ENCODE peak calls at places on chromosome 16, in four cellular contexts. J is neuronal stem cell, P is H9, N is fibroblast of lung. V is an unnamed sample.

GRCh38 chr16:49932943-49933342 is 77.0 kb upstream of the ZNF423 start:
- DNase-seq in J (no peak), P (no peak), N (peak), V (no peak)

GRCh38 chr16:66901626-66902025 is 17.1 kb downstream of the CDH16 start:
- DNase-seq in J (no peak), P (no peak), N (no peak), V (no peak)

GRCh38 chr16:11022002-11022401 is 77.6 kb downstream of the CLEC16A start:
- DNase-seq in J (no peak), P (no peak), N (no peak), V (no peak)

GRCh38 chr16:49858200-49859129 is 2.6 kb upstream of the ZNF423 start:
- DNase-seq in J (peak), P (peak), N (peak), V (no peak)

GRCh38 chr16:4101421-4102275 is 14.6 kb downstream of the ADCY9 start:
- DNase-seq in J (no peak), P (no peak), N (no peak), V (no peak)

GRCh38 chr16:29858149-29858899 is 4.7 kb downstream of the CDIPT start:
- DNase-seq in J (no peak), P (no peak), N (no peak), V (no peak)

GRCh38 chr16:11682655-11683096 is 14.4 kb downstream of the SNN start:
- DNase-seq in J (no peak), P (no peak), N (peak), V (peak)

GRCh38 chr16:65598626-65599025 is 476.8 kb upstream of the CDH11 start:
- DNase-seq in J (peak), P (no peak), N (no peak), V (no peak)

GRCh38 chr16:13435415-13435814 is 484.5 kb upstream of the ERCC4 start:
- DNase-seq in J (no peak), P (no peak), N (no peak), V (no peak)

GRCh38 chr16:67459066-67459857 is 21.7 kb downstream of the ATP6V0D1 start:
- DNase-seq in J (no peak), P (no peak), N (no peak), V (no peak)

GRCh38 chr16:23107878-23108277 is 41.4 kb downstream of the USP31 start:
- DNase-seq in J (no peak), P (no peak), N (peak), V (no peak)

GRCh38 chr16:46914556-46915201 is 30.5 kb downstream of the GPT2 start:
- DNase-seq in J (no peak), P (no peak), N (no peak), V (no peak)

GRCh38 chr16:46908540-46909372 is 24.6 kb downstream of the GPT2 start:
- DNase-seq in J (peak), P (peak), N (peak), V (no peak)

GRCh38 chr16:46911650-46912049 is 27.5 kb downstream of the GPT2 start:
- DNase-seq in J (no peak), P (no peak), N (no peak), V (no peak)

GRCh38 chr16:46907061-46907774 is 23.1 kb downstream of the GPT2 start:
- DNase-seq in J (no peak), P (no peak), N (no peak), V (no peak)

DNA sequence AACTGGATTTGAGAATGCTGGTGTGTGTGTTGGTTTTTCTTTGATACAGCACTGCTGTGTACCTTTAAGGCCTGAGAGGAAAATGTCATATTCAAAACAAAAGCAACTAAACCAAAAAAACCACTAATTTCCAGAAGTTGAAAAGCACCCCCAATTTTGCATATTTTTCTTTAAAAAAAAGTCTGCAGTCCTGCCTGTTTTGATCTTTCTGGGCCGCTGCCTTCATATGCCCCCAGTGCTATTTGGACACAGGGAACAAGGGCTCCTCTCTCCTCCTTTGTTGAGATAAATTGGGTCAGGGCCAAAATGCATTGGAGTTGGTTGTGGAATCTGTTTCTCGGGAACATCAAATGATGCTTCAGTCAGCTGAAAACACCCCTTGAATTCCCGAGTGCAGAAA is 26.9 kb downstream of the GPT2 start:
- DNase-seq in J (no peak), P (no peak), N (no peak), V (no peak)
- H3K9ac ChIP-seq in J (no peak), P (no peak), N (no peak), V (no peak)

DNA sequence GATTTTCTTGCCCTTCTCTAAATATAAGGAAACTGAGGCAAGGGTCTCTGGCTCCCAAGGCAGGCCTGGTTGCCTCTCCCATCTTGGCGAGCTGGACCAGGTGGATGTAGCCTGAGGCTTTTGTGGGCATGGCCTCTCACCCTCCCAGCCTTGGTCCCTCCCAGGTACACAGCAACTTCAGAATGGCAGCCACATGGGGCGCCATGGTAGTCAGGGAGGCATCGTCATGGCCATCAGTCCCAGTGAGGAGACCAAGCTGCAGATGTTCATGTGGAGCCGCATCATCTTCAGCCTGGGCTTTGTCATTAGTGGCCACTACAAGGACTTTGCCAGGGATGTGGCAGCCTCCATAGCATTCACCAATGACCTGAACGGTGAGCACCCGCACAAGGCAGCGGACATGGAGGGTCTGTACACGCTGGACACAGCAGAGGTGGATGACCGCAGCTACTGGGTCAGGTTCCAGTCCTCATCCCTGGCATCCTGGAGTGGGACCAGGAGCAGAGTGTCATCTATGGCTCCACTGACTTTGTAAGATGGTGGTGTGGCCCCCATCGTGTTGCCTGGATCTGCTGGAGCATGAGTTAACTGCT is 165.8 kb upstream of the ZNF267 start:
- DNase-seq in J (no peak), P (no peak), N (no peak), V (no peak)
- H3K27ac ChIP-seq in J (no peak), P (no peak), N (no peak), V (no peak)

GRCh38 chr16:89862732-89863131 is 10.7 kb upstream of the TCF25 start:
- DNase-seq in J (no peak), P (no peak), N (no peak), V (no peak)
- H3K9ac ChIP-seq in J (no peak), P (no peak), N (no peak), V (no peak)

DNA sequence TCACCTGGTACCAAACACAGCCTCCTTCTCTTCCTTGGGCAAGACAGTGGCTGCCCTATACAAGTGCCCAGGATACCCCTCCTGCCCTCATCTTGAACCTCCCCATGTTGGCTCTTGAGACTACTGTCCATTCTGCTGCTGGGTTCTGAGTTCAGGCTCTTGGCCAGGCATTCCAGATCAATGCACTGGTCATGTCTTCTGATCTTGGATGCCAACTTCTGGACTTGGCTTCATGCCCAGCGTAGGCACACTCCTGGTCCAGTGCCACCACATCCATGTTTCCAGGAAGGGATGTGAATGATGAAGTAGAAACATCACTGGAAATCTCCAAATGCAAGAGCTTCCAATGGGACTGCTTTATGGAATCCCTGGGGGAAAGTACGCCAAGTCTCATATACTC is 51.5 kb downstream of the DYNLRB2 start:
- DNase-seq in J (no peak), P (no peak), N (no peak), V (no peak)
- H3K27ac ChIP-seq in J (no peak), P (no peak), N (no peak), V (no peak)

GRCh38 chr16:8647721-8648318 is 26.3 kb downstream of the METTL22 start:
- DNase-seq in J (no peak), P (no peak), N (no peak), V (no peak)

GRCh38 chr16:8648867-8649266 is 25.6 kb upstream of the ABAT start:
- DNase-seq in J (no peak), P (no peak), N (no peak), V (no peak)

GRCh38 chr16:8646271-8646670 is 24.8 kb downstream of the METTL22 start:
- DNase-seq in J (no peak), P (no peak), N (no peak), V (no peak)

GRCh38 chr16:8645831-8646230 is 24.3 kb downstream of the METTL22 start:
- DNase-seq in J (no peak), P (no peak), N (no peak), V (peak)

DNA sequence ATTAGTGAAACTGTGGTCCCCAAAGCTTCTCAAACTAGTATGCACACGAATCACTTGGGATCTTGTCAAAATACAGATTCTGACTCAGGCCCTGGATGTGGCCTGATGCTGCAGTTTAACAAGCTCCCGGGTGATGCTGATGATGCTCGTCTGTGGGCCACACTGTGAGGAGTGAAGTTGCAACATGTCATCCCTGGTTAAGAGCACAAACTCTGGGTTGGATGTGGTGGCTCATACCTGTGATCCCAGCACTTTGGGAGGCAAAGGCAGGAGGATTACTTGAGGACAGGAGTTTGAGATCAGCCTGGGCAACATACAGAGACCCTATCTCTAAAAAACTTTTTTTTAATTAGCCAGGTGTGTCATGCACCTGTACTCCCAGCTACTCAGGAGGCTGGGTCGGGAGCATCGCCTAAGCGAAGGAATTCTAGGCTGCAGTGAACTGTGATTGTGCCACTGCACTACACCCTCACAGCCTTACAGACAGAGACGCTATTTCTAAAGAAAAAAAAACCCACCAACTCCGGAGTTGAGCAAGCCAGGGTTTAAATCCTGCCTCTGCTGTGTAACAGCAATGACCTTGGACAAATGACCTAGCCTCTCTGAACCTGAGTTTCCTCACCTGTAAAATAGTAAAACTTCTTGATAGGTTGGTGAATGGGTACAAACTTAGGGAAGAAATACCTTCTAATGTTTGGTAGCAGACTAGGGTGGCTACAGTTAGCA is 24.4 kb upstream of the ABAT start:
- DNase-seq in J (no peak), P (no peak), N (no peak), V (no peak)
- H3K9ac ChIP-seq in J (no peak), P (no peak), N (no peak), V (no peak)

GRCh38 chr16:82653550-82654511 is 27.1 kb downstream of the CDH13 start:
- DNase-seq in J (no peak), P (no peak), N (peak), V (no peak)
- H3K27ac ChIP-seq in J (no peak), P (no peak), N (peak), V (peak)

DNA sequence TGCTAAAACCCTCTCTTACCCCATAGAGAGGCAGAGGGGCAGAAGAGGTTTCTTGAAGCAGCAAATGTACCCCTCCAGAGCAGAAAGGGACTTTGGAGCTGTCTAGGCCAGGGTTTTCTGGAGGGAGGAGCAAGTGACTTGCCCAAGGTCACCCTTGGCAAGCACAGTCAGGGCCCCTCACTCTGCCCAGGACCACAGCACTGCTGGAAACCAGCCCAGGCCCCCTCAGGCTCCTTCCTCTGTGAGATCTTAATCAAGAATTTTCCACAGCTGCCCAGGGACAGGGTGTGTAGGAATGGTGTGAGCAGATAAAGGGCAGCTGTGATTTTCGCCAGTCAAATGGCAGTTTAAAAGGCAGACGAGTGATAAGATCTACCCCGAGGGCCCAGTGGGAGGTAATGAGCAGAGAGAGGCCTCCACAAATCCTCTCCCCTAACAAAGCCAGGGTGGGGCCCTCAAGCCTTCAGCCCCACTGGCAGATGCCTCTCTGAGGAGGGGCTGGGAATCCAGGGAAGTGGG is 3.9 kb upstream of the SLC12A3 start:
- DNase-seq in J (no peak), P (no peak), N (peak), V (no peak)
- H3K9ac ChIP-seq in J (no peak), P (no peak), N (no peak), V (no peak)

GRCh38 chr16:86497551-86498021 is 12.7 kb upstream of the FOXF1 start:
- DNase-seq in J (no peak), P (peak), N (no peak), V (no peak)

GRCh38 chr16:86499889-86500707 is 10.2 kb upstream of the FOXF1 start:
- DNase-seq in J (no peak), P (peak), N (no peak), V (no peak)

GRCh38 chr16:86496929-86497381 is 13.4 kb upstream of the FOXF1 start:
- DNase-seq in J (no peak), P (peak), N (no peak), V (no peak)

GRCh38 chr16:86498155-86498651 is 12.1 kb upstream of the FOXF1 start:
- DNase-seq in J (no peak), P (peak), N (no peak), V (no peak)

GRCh38 chr16:86498661-86499493 is 11.4 kb upstream of the FOXF1 start:
- DNase-seq in J (no peak), P (no peak), N (no peak), V (no peak)
- H3K27ac ChIP-seq in J (no peak), P (no peak), N (peak), V (no peak)

GRCh38 chr16:88655053-88655732 is 4.3 kb upstream of the CYBA start:
- DNase-seq in J (no peak), P (no peak), N (no peak), V (no peak)

GRCh38 chr16:88655733-88656281 is 5.0 kb upstream of the CYBA start:
- DNase-seq in J (no peak), P (no peak), N (no peak), V (no peak)

GRCh38 chr16:88654363-88655052 is 3.7 kb upstream of the CYBA start:
- DNase-seq in J (no peak), P (no peak), N (no peak), V (no peak)

GRCh38 chr16:88657371-88657770 is 5.5 kb downstream of the MVD start:
- DNase-seq in J (no peak), P (no peak), N (no peak), V (no peak)

GRCh38 chr16:88656291-88656980 is 5.6 kb upstream of the CYBA start:
- DNase-seq in J (no peak), P (no peak), N (no peak), V (no peak)
- H3K9ac ChIP-seq in J (peak), P (no peak), N (no peak), V (no peak)

V was measured in keratinocyte.